ENCODE peak calls at places on chromosome 18, in five cellular contexts. C is astrocyte of the spinal cord, B is thoracic aorta, W is osteocyte, X is endothelial cell. G is an unnamed sample.
A peak's percentile ranks its signal among the peaks of the same experiment; 100 is the strongest.

GRCh38 chr18:38413202-38413601 is 847.6 kb upstream of the CELF4 start:
- DNase-seq in C (no peak), B (no peak), W (no peak), X (no peak), G (no peak)

GRCh38 chr18:67788315-67788714 is 271.8 kb upstream of the DSEL start:
- DNase-seq in C (no peak), B (no peak), W (no peak), X (no peak), G (no peak)

GRCh38 chr18:11066038-11066437 is 83.3 kb downstream of the PIEZO2 start:
- DNase-seq in C (no peak), B (no peak), W (no peak), X (no peak), G (no peak)

GRCh38 chr18:45845410-45845809 is 19.9 kb downstream of the SIGLEC15 start:
- DNase-seq in C (peak; percentile 34), B (no peak), W (no peak), X (no peak), G (no peak)

GRCh38 chr18:36392888-36393287 is 95.4 kb downstream of the FHOD3 start:
- DNase-seq in C (no peak), B (no peak), W (no peak), X (no peak), G (no peak)

GRCh38 chr18:45167109-45167551 is 448.1 kb upstream of the SLC14A2 start:
- DNase-seq in C (peak; percentile 62), B (no peak), W (no peak), X (no peak), G (peak; percentile 76)

GRCh38 chr18:36379426-36379984 is 82.0 kb downstream of the FHOD3 start:
- DNase-seq in C (no peak), B (no peak), W (no peak), X (no peak), G (no peak)

GRCh38 chr18:54416459-54416858 is 58.8 kb downstream of the C18orf54 start:
- DNase-seq in C (peak; percentile 93), B (no peak), W (no peak), X (no peak), G (peak; percentile 86)

GRCh38 chr18:38751211-38751610 is 1185.6 kb upstream of the CELF4 start:
- DNase-seq in C (no peak), B (no peak), W (no peak), X (no peak), G (no peak)

GRCh38 chr18:21134895-21135294 is 23.3 kb upstream of the ROCK1 start:
- DNase-seq in C (no peak), B (no peak), W (no peak), X (no peak), G (peak; percentile 5)

GRCh38 chr18:75208055-75208835 is 694 bp downstream of the PTGR3 start:
- DNase-seq in C (peak; percentile 46), B (no peak), W (no peak), X (peak; percentile 60), G (no peak)

GRCh38 chr18:42041793-42042192 is 86.8 kb downstream of the PIK3C3 start:
- DNase-seq in C (no peak), B (no peak), W (no peak), X (no peak), G (no peak)

GRCh38 chr18:10404148-10404547 is 50.3 kb upstream of the APCDD1 start:
- DNase-seq in C (no peak), B (no peak), W (no peak), X (no peak), G (no peak)

GRCh38 chr18:35756506-35757117 is 175.1 kb downstream of the GALNT1 start:
- DNase-seq in C (peak; percentile 66), B (no peak), W (no peak), X (peak; percentile 67), G (peak; percentile 64)

GRCh38 chr18:9057646-9058045 is 44.9 kb upstream of the NDUFV2 start:
- DNase-seq in C (no peak), B (no peak), W (no peak), X (no peak), G (no peak)

GRCh38 chr18:39761273-39761672 is 2193.8 kb upstream of the PIK3C3 start:
- DNase-seq in C (no peak), B (no peak), W (no peak), X (no peak), G (no peak)

GRCh38 chr18:48278081-48278480 is 131.1 kb downstream of the ZBTB7C start:
- DNase-seq in C (no peak), B (no peak), W (peak; percentile 23), X (no peak), G (no peak)

GRCh38 chr18:76256897-76257500 is 238.0 kb downstream of the ZNF516 start:
- DNase-seq in C (peak; percentile 71), B (no peak), W (no peak), X (peak; percentile 42), G (peak; percentile 51)

GRCh38 chr18:8162797-8163196 is 446.4 kb upstream of the RAB12 start:
- DNase-seq in C (no peak), B (no peak), W (no peak), X (no peak), G (no peak)

GRCh38 chr18:58241877-58242276 is 197.9 kb downstream of the NEDD4L start:
- DNase-seq in C (peak; percentile 86), B (no peak), W (peak; percentile 73), X (no peak), G (peak; percentile 32)

GRCh38 chr18:48885951-48886400 is 64.8 kb downstream of the SMAD7 start:
- DNase-seq in C (no peak), B (no peak), W (no peak), X (no peak), G (no peak)

GRCh38 chr18:23237524-23238151 is 102.4 kb downstream of the CABLES1 start:
- DNase-seq in C (peak; percentile 73), B (peak; percentile 13), W (no peak), X (peak; percentile 42), G (no peak)

GRCh38 chr18:57026316-57026715 is 120.6 kb upstream of the BOD1L2 start:
- DNase-seq in C (no peak), B (no peak), W (no peak), X (no peak), G (no peak)

GRCh38 chr18:57025525-57025924 is 121.4 kb upstream of the BOD1L2 start:
- DNase-seq in C (no peak), B (no peak), W (no peak), X (no peak), G (no peak)

GRCh38 chr18:57030417-57030816 is 116.5 kb upstream of the BOD1L2 start:
- DNase-seq in C (no peak), B (no peak), W (no peak), X (no peak), G (no peak)

GRCh38 chr18:57027190-57027708 is 119.6 kb upstream of the BOD1L2 start:
- DNase-seq in C (no peak), B (no peak), W (no peak), X (no peak), G (no peak)

GRCh38 chr18:57029761-57030160 is 117.1 kb upstream of the BOD1L2 start:
- DNase-seq in C (no peak), B (no peak), W (no peak), X (no peak), G (no peak)
- TF ChIP-seq CTCF in C (no peak), B (no peak), W (no peak), X (peak; percentile 11), G (peak; percentile 29)

GRCh38 chr18:31439807-31440325 is 7.7 kb upstream of the DSG3 start:
- DNase-seq in C (no peak), B (no peak), W (no peak), X (no peak), G (no peak)

GRCh38 chr18:31438402-31438801 is 9.1 kb upstream of the DSG3 start:
- DNase-seq in C (no peak), B (no peak), W (no peak), X (no peak), G (no peak)

GRCh38 chr18:31440787-31441186 is 6.8 kb upstream of the DSG3 start:
- DNase-seq in C (no peak), B (no peak), W (no peak), X (no peak), G (no peak)

GRCh38 chr18:31432316-31432715 is 15.2 kb upstream of the DSG3 start:
- DNase-seq in C (no peak), B (no peak), W (no peak), X (no peak), G (no peak)

GRCh38 chr18:31436825-31437224 is 10.7 kb upstream of the DSG3 start:
- DNase-seq in C (no peak), B (no peak), W (no peak), X (no peak), G (no peak)
- TF ChIP-seq CTCF in C (no peak), B (no peak), W (no peak), X (no peak), G (no peak)

GRCh38 chr18:14975431-14975830 is 227.5 kb downstream of the ANKRD30B start:
- DNase-seq in C (no peak), B (no peak), W (no peak), X (no peak), G (no peak)

GRCh38 chr18:14979875-14980274 is 231.9 kb downstream of the ANKRD30B start:
- DNase-seq in C (no peak), B (no peak), W (no peak), X (no peak), G (no peak)

GRCh38 chr18:14976736-14977430 is 228.9 kb downstream of the ANKRD30B start:
- DNase-seq in C (peak; percentile 84), B (no peak), W (no peak), X (no peak), G (no peak)

GRCh38 chr18:14978191-14978590 is 230.2 kb downstream of the ANKRD30B start:
- DNase-seq in C (no peak), B (no peak), W (no peak), X (no peak), G (no peak)

DNA sequence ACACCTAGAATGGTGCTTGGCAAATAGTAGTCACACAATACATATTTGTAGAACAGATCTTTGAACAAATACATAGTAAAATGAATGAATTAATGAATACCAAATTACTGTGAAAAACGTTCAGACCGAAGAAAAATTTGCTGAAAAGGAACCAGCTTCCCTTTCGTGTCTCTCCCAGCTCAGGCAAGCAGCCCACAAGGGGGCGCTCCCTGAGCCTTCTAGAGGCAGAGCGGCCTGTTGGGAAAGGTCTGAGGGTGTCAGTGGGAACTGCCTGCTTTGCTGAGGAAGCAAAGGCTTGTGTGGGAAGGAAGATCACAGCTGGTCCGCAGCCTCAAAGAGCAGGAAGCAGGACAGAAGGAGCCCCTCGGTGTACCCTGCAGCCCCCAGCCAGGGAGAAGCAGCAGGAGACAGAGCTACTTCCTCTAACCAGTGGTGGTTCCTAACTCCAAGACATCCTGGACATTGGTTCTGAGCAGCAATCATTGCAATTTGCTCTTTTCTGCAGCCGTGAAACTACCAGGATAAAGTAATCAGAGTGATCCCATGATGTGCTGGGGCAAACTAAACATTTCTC is 231.1 kb downstream of the ANKRD30B start:
- DNase-seq in C (peak; percentile 61), B (no peak), W (no peak), X (peak; percentile 80), G (no peak)
- TF ChIP-seq CTCF in C (peak; percentile 85), B (no peak), W (no peak), X (peak; percentile 43), G (peak; percentile 47)

DNA sequence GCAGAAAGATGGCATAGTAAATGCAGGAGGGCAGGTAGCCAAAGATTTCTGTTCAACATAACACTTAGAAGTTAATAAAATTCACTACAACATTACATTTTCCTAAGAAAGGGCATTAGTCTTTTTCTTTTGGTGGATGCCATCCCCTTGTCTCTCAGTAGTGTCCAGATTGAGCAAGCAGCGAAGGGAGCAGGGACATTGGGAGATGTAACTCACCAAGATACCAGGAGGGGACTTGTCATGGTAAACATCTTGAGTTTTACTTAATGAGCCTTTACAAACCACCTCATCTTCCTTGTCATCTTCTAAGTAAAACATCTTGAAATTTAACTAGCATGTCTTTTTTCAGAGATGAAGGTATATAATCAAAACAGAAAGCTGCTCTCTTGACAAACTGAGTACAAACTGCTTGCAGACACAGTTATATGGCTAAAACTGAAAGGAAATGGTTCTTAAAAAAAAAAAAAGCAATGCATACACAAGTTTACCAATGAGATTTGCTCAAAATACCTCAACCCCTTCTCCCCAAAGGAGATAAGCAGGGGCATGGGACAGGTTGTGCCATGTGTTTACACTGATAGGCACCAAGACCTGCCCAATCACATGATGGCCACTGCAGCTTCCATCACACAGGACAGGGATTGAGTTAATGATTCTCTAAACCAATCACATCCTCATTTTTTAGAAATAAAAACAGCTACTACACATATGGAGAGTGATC is 30.3 kb downstream of the LPIN2 start:
- DNase-seq in C (no peak), B (no peak), W (no peak), X (no peak), G (no peak)
- TF ChIP-seq CTCF in C (no peak), B (no peak), W (no peak), X (no peak), G (peak; percentile 32)

G was measured in HFFc6.